ENCODE peak calls at places on chromosomes 3 and 15, in five cellular contexts. One of them, this sample, is unnamed.

GRCh38 chr15:45441686-45442085 is 63.3 kb upstream of the GATM start:
- DNase-seq in astrocyte of the spinal cord: no peak
- DNase-seq in heart right ventricle: peak; percentile 22
- DNase-seq in fibroblast of the aortic adventitia: no peak
- DNase-seq in fibroblast of lung: no peak
- DNase-seq in this sample: no peak

GRCh38 chr3:48273594-48274211 is 32.8 kb downstream of the ZNF589 start:
- DNase-seq in fibroblast of the aortic adventitia: peak; percentile 77
- DNase-seq in astrocyte of the spinal cord: peak; percentile 54
- DNase-seq in fibroblast of lung: peak; percentile 48
- DNase-seq in heart right ventricle: peak; percentile 55
- DNase-seq in this sample: peak; percentile 75

GRCh38 chr15:37756407-37756806 is 178.0 kb upstream of the TMCO5A start:
- DNase-seq in astrocyte of the spinal cord: no peak
- DNase-seq in fibroblast of the aortic adventitia: no peak
- DNase-seq in heart right ventricle: no peak
- DNase-seq in fibroblast of lung: no peak
- DNase-seq in this sample: no peak

GRCh38 chr3:52827441-52827840 is 3.0 kb downstream of the ITIH4 start:
- DNase-seq in fibroblast of lung: peak; percentile 34
- DNase-seq in fibroblast of the aortic adventitia: peak; percentile 12
- DNase-seq in astrocyte of the spinal cord: peak; percentile 28
- DNase-seq in heart right ventricle: no peak
- DNase-seq in this sample: peak; percentile 24

GRCh38 chr15:33780011-33780768 is 188.1 kb upstream of the CHRM5 start:
- DNase-seq in fibroblast of lung: no peak
- DNase-seq in fibroblast of the aortic adventitia: no peak
- DNase-seq in astrocyte of the spinal cord: no peak
- DNase-seq in heart right ventricle: no peak
- DNase-seq in this sample: no peak

GRCh38 chr15:53739651-53740050 is 19.8 kb downstream of the WDR72 start:
- DNase-seq in fibroblast of lung: no peak
- DNase-seq in fibroblast of the aortic adventitia: no peak
- DNase-seq in heart right ventricle: no peak
- DNase-seq in astrocyte of the spinal cord: no peak
- DNase-seq in this sample: no peak

GRCh38 chr15:80455051-80455648 is 51.0 kb downstream of the ARNT2 start:
- DNase-seq in heart right ventricle: no peak
- DNase-seq in fibroblast of lung: peak; percentile 34
- DNase-seq in astrocyte of the spinal cord: no peak
- DNase-seq in fibroblast of the aortic adventitia: peak; percentile 29
- DNase-seq in this sample: no peak

GRCh38 chr3:191961036-191961435 is 500.1 kb downstream of the PYDC2 start:
- DNase-seq in fibroblast of lung: peak; percentile 10
- DNase-seq in heart right ventricle: no peak
- DNase-seq in fibroblast of the aortic adventitia: no peak
- DNase-seq in astrocyte of the spinal cord: no peak
- DNase-seq in this sample: no peak

GRCh38 chr15:43292375-43293078 is 25.8 kb upstream of the TGM5 start:
- DNase-seq in astrocyte of the spinal cord: no peak
- DNase-seq in fibroblast of the aortic adventitia: peak; percentile 44
- DNase-seq in fibroblast of lung: peak; percentile 65
- DNase-seq in heart right ventricle: no peak
- DNase-seq in this sample: peak; percentile 22

GRCh38 chr3:39290255-39290654 is 10.4 kb upstream of the CX3CR1 start:
- DNase-seq in fibroblast of lung: no peak
- DNase-seq in astrocyte of the spinal cord: no peak
- DNase-seq in heart right ventricle: no peak
- DNase-seq in fibroblast of the aortic adventitia: peak; percentile 9
- DNase-seq in this sample: peak; percentile 7

GRCh38 chr3:40741729-40742128 is 217.0 kb downstream of the ZNF621 start:
- DNase-seq in fibroblast of the aortic adventitia: no peak
- DNase-seq in heart right ventricle: peak; percentile 73
- DNase-seq in astrocyte of the spinal cord: peak; percentile 62
- DNase-seq in fibroblast of lung: peak; percentile 4
- DNase-seq in this sample: peak; percentile 59

GRCh38 chr3:38455639-38456430 is 2.1 kb downstream of the ACVR2B start:
- DNase-seq in heart right ventricle: peak; percentile 23
- DNase-seq in fibroblast of lung: peak; percentile 41
- DNase-seq in fibroblast of the aortic adventitia: no peak
- DNase-seq in astrocyte of the spinal cord: peak; percentile 30
- DNase-seq in this sample: peak; percentile 30

GRCh38 chr3:3260870-3261269 is 81.4 kb upstream of the CRBN start:
- DNase-seq in astrocyte of the spinal cord: no peak
- DNase-seq in heart right ventricle: no peak
- DNase-seq in fibroblast of the aortic adventitia: no peak
- DNase-seq in fibroblast of lung: no peak
- DNase-seq in this sample: no peak
- H3K4me3 ChIP-seq in astrocyte of the spinal cord: no peak overlapping the region
- H3K4me3 ChIP-seq in heart right ventricle: no peak overlapping the region
- H3K4me3 ChIP-seq in fibroblast of the aortic adventitia: no peak overlapping the region
- H3K4me3 ChIP-seq in fibroblast of lung: no peak overlapping the region
- H3K4me3 ChIP-seq in this sample: no peak overlapping the region

DNA sequence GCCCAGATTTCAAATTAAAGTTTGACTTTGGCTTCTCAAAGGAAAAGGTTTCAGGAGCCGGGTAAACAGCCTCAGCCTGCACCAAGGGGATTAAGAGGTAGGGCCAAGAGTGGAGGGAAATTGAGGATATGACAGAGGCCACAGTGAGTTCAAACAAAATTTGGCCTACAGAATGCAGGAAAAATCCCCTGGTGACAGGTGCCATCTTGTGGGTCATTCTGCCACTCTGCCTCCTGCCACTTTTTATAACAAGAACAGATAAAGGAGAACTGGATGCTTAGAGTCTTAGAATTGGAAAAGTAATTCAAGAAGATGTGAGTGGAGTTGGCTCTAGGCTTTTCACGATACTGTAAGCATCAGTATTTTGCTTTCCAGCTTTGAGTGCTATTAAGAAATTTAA is 253.2 kb downstream of the NR2F2 start:
- DNase-seq in heart right ventricle: no peak
- DNase-seq in fibroblast of lung: no peak
- DNase-seq in astrocyte of the spinal cord: no peak
- DNase-seq in fibroblast of the aortic adventitia: no peak
- DNase-seq in this sample: peak; percentile 8
- TF ChIP-seq CTCF in heart right ventricle: no peak
- TF ChIP-seq CTCF in fibroblast of lung: no peak
- TF ChIP-seq CTCF in astrocyte of the spinal cord: no peak
- TF ChIP-seq CTCF in fibroblast of the aortic adventitia: no peak
- TF ChIP-seq CTCF in this sample: no peak

GRCh38 chr3:189899186-189899585 is 221.5 kb downstream of the P3H2 start:
- DNase-seq in fibroblast of the aortic adventitia: no peak
- DNase-seq in fibroblast of lung: no peak
- DNase-seq in astrocyte of the spinal cord: no peak
- DNase-seq in heart right ventricle: no peak
- DNase-seq in this sample: no peak
- H3K4me3 ChIP-seq in fibroblast of the aortic adventitia: no peak overlapping the region
- H3K4me3 ChIP-seq in fibroblast of lung: no peak overlapping the region
- H3K4me3 ChIP-seq in astrocyte of the spinal cord: no peak overlapping the region
- H3K4me3 ChIP-seq in heart right ventricle: no peak overlapping the region
- H3K4me3 ChIP-seq in this sample: no peak overlapping the region

DNA sequence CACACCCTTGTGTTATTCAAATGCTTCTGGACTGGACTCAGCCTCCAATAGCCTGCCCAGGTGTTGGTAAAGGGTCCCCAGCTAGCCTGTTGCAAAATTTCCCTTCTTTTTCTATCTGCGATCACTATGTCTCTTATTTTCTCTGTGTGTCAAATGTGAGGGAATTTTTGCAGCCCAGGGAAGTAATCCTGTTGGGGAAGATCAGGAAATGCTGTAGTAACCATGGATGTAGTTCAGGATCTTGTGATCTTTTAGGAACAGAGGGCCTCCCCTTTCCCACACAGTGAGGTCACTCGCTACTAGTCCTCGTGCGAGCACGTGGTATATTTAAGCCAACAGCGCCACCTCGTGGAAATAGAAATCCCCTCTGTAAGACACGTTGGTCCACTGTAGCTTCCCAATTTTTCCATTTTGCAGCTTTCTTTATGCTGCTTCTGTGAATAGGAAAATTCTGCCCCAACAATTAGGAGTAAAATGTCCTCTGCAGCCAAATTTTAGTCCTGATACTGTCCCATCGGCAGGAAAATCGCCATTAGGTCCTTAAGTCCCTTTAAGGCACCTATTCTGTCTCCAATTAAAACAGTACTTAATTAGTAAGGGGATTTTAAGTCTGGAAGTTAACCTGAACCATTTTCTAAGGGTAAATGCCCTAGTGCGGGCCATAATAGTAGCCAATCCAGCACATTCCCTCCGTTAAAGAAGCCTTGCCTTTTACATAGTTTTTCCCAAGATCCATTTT is 4.0 kb upstream of the SMCO1 start:
- DNase-seq in astrocyte of the spinal cord: peak; percentile 59
- DNase-seq in heart right ventricle: peak; percentile 75
- DNase-seq in fibroblast of the aortic adventitia: peak; percentile 91
- DNase-seq in fibroblast of lung: peak; percentile 52
- DNase-seq in this sample: peak; percentile 85
- TF ChIP-seq CTCF in astrocyte of the spinal cord: peak; percentile 41
- TF ChIP-seq CTCF in heart right ventricle: peak; percentile 60
- TF ChIP-seq CTCF in fibroblast of the aortic adventitia: peak; percentile 65
- TF ChIP-seq CTCF in fibroblast of lung: peak; percentile 42
- TF ChIP-seq CTCF in this sample: peak; percentile 48